ENCODE peak calls at places on chromosomes 1 and 21, in nine cellular contexts. N is body of pancreas, C is lower leg skin, J is aorta, G is GM06990, T is lung, K is fibroblast of pulmonary artery, S is endodermal cell, H is brain microvascular endothelial cell. U is an unnamed sample.
A peak's percentile ranks its signal among the peaks of the same experiment; 100 is the strongest.

GRCh38 chr1:12539705-12540579 is 78.1 kb downstream of the DHRS3 start:
- DNase-seq in N (peak; percentile 56), C (peak; percentile 67), J (peak; percentile 94), G (no peak), T (peak; percentile 61), K (peak; percentile 94), S (peak; percentile 79), H (peak; percentile 99), U (no peak)

GRCh38 chr1:2411801-2412394 is 466 bp downstream of the PEX10 start:
- DNase-seq in N (peak; percentile 22), C (no peak), J (no peak), G (no peak), T (no peak), K (no peak), S (no peak), H (no peak), U (peak; percentile 40)

GRCh38 chr1:154434346-154435075 is 29.4 kb downstream of the IL6R start:
- DNase-seq in N (peak; percentile 62), C (peak; percentile 88), J (peak; percentile 87), G (no peak), T (peak; percentile 67), K (peak; percentile 87), S (no peak), H (no peak), U (peak; percentile 72)

GRCh38 chr1:72101840-72102632 is 180.3 kb downstream of the NEGR1 start:
- DNase-seq in N (no peak), C (no peak), J (no peak), G (no peak), T (no peak), K (no peak), S (no peak), H (no peak), U (no peak)

GRCh38 chr1:100752806-100753205 is 33.3 kb downstream of the VCAM1 start:
- DNase-seq in N (no peak), C (no peak), J (no peak), G (no peak), T (no peak), K (peak; percentile 45), S (no peak), H (no peak), U (no peak)

GRCh38 chr1:234731371-234732085 is 121.5 kb upstream of the IRF2BP2 start:
- DNase-seq in N (no peak), C (no peak), J (no peak), G (peak; percentile 62), T (no peak), K (peak; percentile 67), S (no peak), H (peak; percentile 81), U (no peak)

GRCh38 chr1:223183268-223183862 is 40.3 kb upstream of the TLR5 start:
- DNase-seq in N (no peak), C (no peak), J (no peak), G (no peak), T (no peak), K (no peak), S (no peak), H (no peak), U (no peak)

GRCh38 chr1:27026621-27027574 is 14.2 kb upstream of the TENT5B start:
- DNase-seq in N (peak; percentile 53), C (peak; percentile 79), J (peak; percentile 92), G (no peak), T (peak; percentile 81), K (peak; percentile 73), S (peak; percentile 94), H (peak; percentile 58), U (peak; percentile 95)

GRCh38 chr21:29825936-29826335 is 113.9 kb downstream of the GRIK1 start:
- DNase-seq in N (no peak), C (no peak), J (no peak), G (no peak), T (no peak), K (no peak), S (no peak), H (no peak), U (no peak)

GRCh38 chr1:243227596-243227995 is 27.5 kb downstream of the CEP170 start:
- DNase-seq in N (no peak), C (no peak), J (no peak), G (no peak), T (no peak), K (no peak), S (no peak), H (no peak), U (no peak)

GRCh38 chr1:205578780-205579571 is 52.8 kb downstream of the ELK4 start:
- DNase-seq in N (no peak), C (no peak), J (peak; percentile 68), G (no peak), T (no peak), K (no peak), S (peak; percentile 37), H (no peak), U (no peak)

GRCh38 chr1:177278626-177279390 is 108.0 kb downstream of the BRINP2 start:
- DNase-seq in N (no peak), C (no peak), J (no peak), G (no peak), T (no peak), K (peak; percentile 43), S (peak; percentile 50), H (peak; percentile 28), U (no peak)

GRCh38 chr1:170967042-170967910 is 31.9 kb downstream of the MROH9 start:
- DNase-seq in N (peak; percentile 27), C (no peak), J (no peak), G (no peak), T (no peak), K (peak; percentile 72), S (no peak), H (peak; percentile 44), U (no peak)

GRCh38 chr1:30109853-30110252 is 613.5 kb downstream of the MATN1 start:
- DNase-seq in N (peak; percentile 10), C (no peak), J (peak; percentile 85), G (no peak), T (no peak), K (peak; percentile 57), S (no peak), H (no peak), U (no peak)

GRCh38 chr1:70084314-70084915 is 121.0 kb downstream of the LRRC40 start:
- DNase-seq in N (no peak), C (no peak), J (no peak), G (no peak), T (no peak), K (peak; percentile 45), S (no peak), H (no peak), U (no peak)

GRCh38 chr1:65514083-65514482 is 93.6 kb downstream of the LEPR start:
- DNase-seq in N (peak; percentile 4), C (no peak), J (no peak), G (no peak), T (no peak), K (no peak), S (no peak), H (no peak), U (no peak)

GRCh38 chr21:44760376-44760775 is 41.2 kb downstream of the UBE2G2 start:
- DNase-seq in N (no peak), C (no peak), J (no peak), G (no peak), T (no peak), K (no peak), S (peak; percentile 37), H (no peak), U (no peak)

GRCh38 chr1:99005537-99005942 is 879 bp upstream of the PLPPR5 start:
- DNase-seq in N (no peak), C (no peak), J (no peak), G (no peak), T (no peak), K (no peak), S (peak; percentile 79), H (peak; percentile 7), U (no peak)

GRCh38 chr1:20399606-20400180 is 86.3 kb downstream of the CAMK2N1 start:
- DNase-seq in N (no peak), C (no peak), J (no peak), G (no peak), T (no peak), K (no peak), S (peak; percentile 47), H (no peak), U (no peak)

GRCh38 chr1:44777969-44778635 is 2.8 kb downstream of the RPS8 start:
- DNase-seq in N (no peak), C (no peak), J (peak; percentile 57), G (no peak), T (no peak), K (no peak), S (no peak), H (no peak), U (no peak)
- H3K4me3 ChIP-seq in N (no peak overlapping the region), C (no peak overlapping the region), J (no peak overlapping the region), G (peak overlapping the region; percentile 92), T (no peak overlapping the region), K (peak overlapping the region; percentile 95), S (peak overlapping the region; percentile 98), H (peak overlapping the region; percentile 95), U (no peak overlapping the region)

GRCh38 chr1:212700597-212700891 is 904 bp upstream of the BATF3 start:
- DNase-seq in N (no peak), C (no peak), J (no peak), G (no peak), T (no peak), K (no peak), S (no peak), H (no peak), U (no peak)
- H3K4me3 ChIP-seq in N (no peak overlapping the region), C (peak overlapping the region; percentile 34), J (peak overlapping the region; percentile 71), G (peak overlapping the region; percentile 81), T (peak overlapping the region; percentile 70), K (peak overlapping the region; percentile 56), S (peak overlapping the region; percentile 75), H (peak overlapping the region; percentile 55), U (peak overlapping the region; percentile 54)

GRCh38 chr1:204380293-204380831 is 20.6 kb upstream of the PLEKHA6 start:
- DNase-seq in N (no peak), C (no peak), J (no peak), G (no peak), T (no peak), K (no peak), S (peak; percentile 14), H (no peak), U (peak; percentile 78)

GRCh38 chr1:204376919-204377799 is 17.4 kb upstream of the PLEKHA6 start:
- DNase-seq in N (peak; percentile 94), C (no peak), J (no peak), G (no peak), T (no peak), K (no peak), S (peak; percentile 47), H (no peak), U (no peak)

GRCh38 chr1:204382714-204383083 is 23.0 kb upstream of the PLEKHA6 start:
- DNase-seq in N (no peak), C (no peak), J (no peak), G (no peak), T (no peak), K (no peak), S (no peak), H (no peak), U (no peak)

GRCh38 chr1:204383163-204383904 is 23.6 kb upstream of the PLEKHA6 start:
- DNase-seq in N (no peak), C (no peak), J (no peak), G (no peak), T (no peak), K (no peak), S (peak; percentile 22), H (no peak), U (no peak)

GRCh38 chr1:204377800-204378608 is 18.3 kb upstream of the PLEKHA6 start:
- DNase-seq in N (peak; percentile 43), C (no peak), J (no peak), G (peak; percentile 53), T (peak; percentile 46), K (no peak), S (peak; percentile 89), H (no peak), U (no peak)
- H3K4me3 ChIP-seq in N (peak overlapping the region; percentile 20), C (peak overlapping the region; percentile 17), J (peak overlapping the region; percentile 2), G (peak overlapping the region; percentile 51), T (peak overlapping the region; percentile 22), K (peak overlapping the region; percentile 42), S (peak overlapping the region; percentile 86), H (peak overlapping the region; percentile 41), U (peak overlapping the region; percentile 37)

GRCh38 chr1:182968846-182969734 is 16.1 kb upstream of the SHCBP1L start:
- DNase-seq in N (no peak), C (no peak), J (no peak), G (no peak), T (no peak), K (no peak), S (no peak), H (no peak), U (no peak)
- H3K4me3 ChIP-seq in N (no peak overlapping the region), C (no peak overlapping the region), J (no peak overlapping the region), G (no peak overlapping the region), T (no peak overlapping the region), K (no peak overlapping the region), S (no peak overlapping the region), H (no peak overlapping the region), U (no peak overlapping the region)